ENCODE peak calls at places on chromosomes 4 and X, in four cellular contexts. One of them, this sample, is unnamed.

GRCh38 chr4:89797117-89797516 is 39.8 kb downstream of the SNCA start:
- DNase-seq in A549: peak
- DNase-seq in IMR-90: peak
- DNase-seq in K562: no peak
- DNase-seq in this sample: no peak

GRCh38 chr4:40844261-40844660 is 94.5 kb downstream of the NSUN7 start:
- DNase-seq in IMR-90: no peak
- DNase-seq in K562: no peak
- DNase-seq in A549: no peak
- DNase-seq in this sample: no peak

GRCh38 chrX:149453911-149454820 is 50.9 kb downstream of the IDS start:
- DNase-seq in A549: no peak
- DNase-seq in K562: no peak
- DNase-seq in IMR-90: no peak
- DNase-seq in this sample: no peak

GRCh38 chr4:80116516-80116915 is 43.5 kb upstream of the ANTXR2 start:
- DNase-seq in K562: no peak
- DNase-seq in A549: no peak
- DNase-seq in IMR-90: no peak
- DNase-seq in this sample: no peak

GRCh38 chr4:65502151-65502691 is 168.1 kb downstream of the EPHA5 start:
- DNase-seq in K562: no peak
- DNase-seq in A549: peak
- DNase-seq in IMR-90: peak
- DNase-seq in this sample: no peak

GRCh38 chrX:50536955-50537354 is 66.3 kb upstream of the DGKK start:
- DNase-seq in IMR-90: no peak
- DNase-seq in K562: no peak
- DNase-seq in A549: no peak
- DNase-seq in this sample: no peak

GRCh38 chr4:27463816-27464215 is 603.2 kb downstream of the STIM2 start:
- DNase-seq in A549: peak
- DNase-seq in K562: no peak
- DNase-seq in IMR-90: peak
- DNase-seq in this sample: no peak

GRCh38 chr4:183723561-183724228 is 64.6 kb downstream of the TRAPPC11 start:
- DNase-seq in K562: no peak
- DNase-seq in A549: no peak
- DNase-seq in IMR-90: no peak
- DNase-seq in this sample: no peak

GRCh38 chr4:78644744-78645330 is 93.3 kb downstream of the ANXA3 start:
- DNase-seq in IMR-90: peak
- DNase-seq in K562: peak
- DNase-seq in A549: peak
- DNase-seq in this sample: no peak

GRCh38 chr4:76729991-76730390 is 168.0 kb downstream of the SOWAHB start:
- DNase-seq in IMR-90: peak
- DNase-seq in A549: no peak
- DNase-seq in K562: no peak
- DNase-seq in this sample: no peak

GRCh38 chr4:154973636-154974035 is 192.6 kb downstream of the RBM46 start:
- DNase-seq in A549: no peak
- DNase-seq in IMR-90: no peak
- DNase-seq in K562: no peak
- DNase-seq in this sample: no peak

GRCh38 chr4:98694076-98694475 is 35.7 kb upstream of the TSPAN5 start:
- DNase-seq in A549: no peak
- DNase-seq in IMR-90: no peak
- DNase-seq in K562: no peak
- DNase-seq in this sample: no peak

GRCh38 chrX:6644411-6644810 is 109.5 kb upstream of the VCX3A start:
- DNase-seq in K562: no peak
- DNase-seq in IMR-90: no peak
- DNase-seq in A549: peak
- DNase-seq in this sample: no peak

GRCh38 chr4:184612089-184612488 is 37.2 kb downstream of the CASP3 start:
- DNase-seq in A549: no peak
- DNase-seq in K562: no peak
- DNase-seq in IMR-90: no peak
- DNase-seq in this sample: no peak

GRCh38 chrX:103063191-103063845 is 653 bp downstream of the BEX1 start:
- DNase-seq in A549: no peak
- DNase-seq in IMR-90: peak
- DNase-seq in K562: peak
- DNase-seq in this sample: no peak

GRCh38 chr4:169810325-169811323 is 52.9 kb upstream of the HPF1 start:
- DNase-seq in A549: peak
- DNase-seq in IMR-90: peak
- DNase-seq in K562: peak
- DNase-seq in this sample: peak

GRCh38 chrX:136168929-136169735 is 21.8 kb downstream of the FHL1 start:
- DNase-seq in K562: no peak
- DNase-seq in IMR-90: peak
- DNase-seq in A549: no peak
- DNase-seq in this sample: no peak

GRCh38 chr4:154329268-154329858 is 162.2 kb downstream of the DCHS2 start:
- DNase-seq in A549: peak
- DNase-seq in IMR-90: peak
- DNase-seq in K562: peak
- DNase-seq in this sample: no peak

GRCh38 chr4:139786494-139787354 is 121.1 kb downstream of the MGST2 start:
- DNase-seq in IMR-90: no peak
- DNase-seq in A549: no peak
- DNase-seq in K562: no peak
- DNase-seq in this sample: no peak

GRCh38 chr4:125735107-125735506 is 420.4 kb downstream of the FAT4 start:
- DNase-seq in IMR-90: peak
- DNase-seq in K562: no peak
- DNase-seq in A549: peak
- DNase-seq in this sample: no peak

GRCh38 chr4:158004101-158004500 is 168.7 kb downstream of the GASK1B start:
- DNase-seq in IMR-90: no peak
- DNase-seq in A549: no peak
- DNase-seq in K562: no peak
- DNase-seq in this sample: no peak

GRCh38 chr4:158007566-158007965 is 165.3 kb downstream of the GASK1B start:
- DNase-seq in A549: no peak
- DNase-seq in IMR-90: no peak
- DNase-seq in K562: no peak
- DNase-seq in this sample: no peak

GRCh38 chr4:158005021-158005420 is 167.8 kb downstream of the GASK1B start:
- DNase-seq in IMR-90: no peak
- DNase-seq in A549: no peak
- DNase-seq in K562: no peak
- DNase-seq in this sample: no peak

GRCh38 chr4:158008551-158009218 is 164.1 kb downstream of the GASK1B start:
- DNase-seq in A549: no peak
- DNase-seq in IMR-90: peak
- DNase-seq in K562: no peak
- DNase-seq in this sample: no peak

DNA sequence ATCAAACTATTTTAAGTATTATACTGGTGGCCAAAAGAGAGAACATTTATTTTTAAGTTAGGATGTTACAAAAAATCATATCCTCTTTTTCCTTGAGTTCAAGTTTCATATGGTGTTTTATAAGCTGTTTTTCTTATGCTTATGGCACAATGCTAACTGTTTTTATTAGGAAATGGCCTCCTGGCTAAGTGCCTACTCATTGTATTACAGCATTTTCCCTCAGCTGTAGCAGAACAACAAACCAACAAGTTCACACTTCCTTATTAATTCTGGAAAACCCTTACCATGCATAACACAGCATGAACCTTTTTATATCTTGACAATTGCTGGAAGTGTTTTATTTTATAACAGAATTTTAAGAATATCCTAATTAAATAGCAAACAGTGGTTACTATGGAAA is 165.9 kb downstream of the GASK1B start:
- DNase-seq in IMR-90: no peak
- DNase-seq in K562: no peak
- DNase-seq in A549: no peak
- DNase-seq in this sample: no peak
- H3K4me3 ChIP-seq in IMR-90: no peak
- H3K4me3 ChIP-seq in K562: no peak
- H3K4me3 ChIP-seq in A549: no peak
- H3K4me3 ChIP-seq in this sample: no peak

GRCh38 chr4:189293459-189293858 is 647.2 kb upstream of the FRG1 start:
- DNase-seq in A549: no peak
- DNase-seq in K562: no peak
- DNase-seq in IMR-90: no peak
- DNase-seq in this sample: no peak
- TF ChIP-seq ELK1 in A549: no peak
- TF ChIP-seq ELK1 in K562: no peak
- TF ChIP-seq ELK1 in IMR-90: no peak
- TF ChIP-seq ELK1 in this sample: no peak

GRCh38 chr4:186570193-186570996 is 15.0 kb upstream of the MTNR1A start:
- DNase-seq in K562: no peak
- DNase-seq in A549: peak
- DNase-seq in IMR-90: peak
- DNase-seq in this sample: no peak

GRCh38 chr4:186563761-186564160 is 8.4 kb upstream of the MTNR1A start:
- DNase-seq in A549: no peak
- DNase-seq in IMR-90: no peak
- DNase-seq in K562: no peak
- DNase-seq in this sample: no peak

GRCh38 chr4:186566068-186566467 is 10.7 kb upstream of the MTNR1A start:
- DNase-seq in K562: no peak
- DNase-seq in IMR-90: no peak
- DNase-seq in A549: no peak
- DNase-seq in this sample: no peak

GRCh38 chr4:186569533-186570192 is 14.3 kb upstream of the MTNR1A start:
- DNase-seq in A549: no peak
- DNase-seq in IMR-90: no peak
- DNase-seq in K562: no peak
- DNase-seq in this sample: no peak
- H3K4me3 ChIP-seq in A549: no peak
- H3K4me3 ChIP-seq in IMR-90: peak
- H3K4me3 ChIP-seq in K562: no peak
- H3K4me3 ChIP-seq in this sample: no peak

GRCh38 chrX:70444326-70445196 is at the start of gene DLG3:
- DNase-seq in IMR-90: peak
- DNase-seq in K562: peak
- DNase-seq in A549: peak
- DNase-seq in this sample: no peak
- TF ChIP-seq ELK1 in IMR-90: no peak
- TF ChIP-seq ELK1 in K562: no peak
- TF ChIP-seq ELK1 in A549: no peak
- TF ChIP-seq ELK1 in this sample: no peak

GRCh38 chr4:100913685-100914084 is 395.9 kb upstream of the EMCN start:
- DNase-seq in A549: no peak
- DNase-seq in K562: no peak
- DNase-seq in IMR-90: no peak
- DNase-seq in this sample: no peak
- H3K4me3 ChIP-seq in A549: no peak
- H3K4me3 ChIP-seq in K562: no peak
- H3K4me3 ChIP-seq in IMR-90: no peak
- H3K4me3 ChIP-seq in this sample: no peak

GRCh38 chrX:150863191-150863590 is 35.3 kb downstream of the CD99L2 start:
- DNase-seq in IMR-90: no peak
- DNase-seq in K562: no peak
- DNase-seq in A549: no peak
- DNase-seq in this sample: no peak
- TF ChIP-seq ELK1 in IMR-90: no peak
- TF ChIP-seq ELK1 in K562: no peak
- TF ChIP-seq ELK1 in A549: no peak
- TF ChIP-seq ELK1 in this sample: no peak

GRCh38 chrX:110418857-110419249 is 60.2 kb downstream of the RTL9 start:
- DNase-seq in K562: no peak
- DNase-seq in IMR-90: peak
- DNase-seq in A549: no peak
- DNase-seq in this sample: no peak

GRCh38 chrX:110417128-110417527 is 58.5 kb downstream of the RTL9 start:
- DNase-seq in IMR-90: no peak
- DNase-seq in K562: no peak
- DNase-seq in A549: no peak
- DNase-seq in this sample: no peak

GRCh38 chrX:110418220-110418856 is 59.7 kb downstream of the RTL9 start:
- DNase-seq in K562: peak
- DNase-seq in A549: peak
- DNase-seq in IMR-90: peak
- DNase-seq in this sample: no peak

GRCh38 chrX:110421499-110422455 is 63.1 kb downstream of the RTL9 start:
- DNase-seq in IMR-90: no peak
- DNase-seq in A549: no peak
- DNase-seq in K562: no peak
- DNase-seq in this sample: no peak

GRCh38 chrX:110420771-110421498 is 62.3 kb downstream of the RTL9 start:
- DNase-seq in IMR-90: peak
- DNase-seq in K562: peak
- DNase-seq in A549: peak
- DNase-seq in this sample: no peak
- H3K4me3 ChIP-seq in IMR-90: no peak
- H3K4me3 ChIP-seq in K562: no peak
- H3K4me3 ChIP-seq in A549: no peak
- H3K4me3 ChIP-seq in this sample: no peak

GRCh38 chr4:177108708-177109107 is 201.0 kb upstream of the NEIL3 start:
- DNase-seq in K562: no peak
- DNase-seq in IMR-90: peak
- DNase-seq in A549: peak
- DNase-seq in this sample: no peak
- TF ChIP-seq ELK1 in K562: no peak
- TF ChIP-seq ELK1 in IMR-90: no peak
- TF ChIP-seq ELK1 in A549: no peak
- TF ChIP-seq ELK1 in this sample: no peak

This sample was measured in GM12878.